ENCODE peak calls at places on chromosomes 4 and X, in four cellular contexts. One of them, this sample, is unnamed.

GRCh38 chr4:3045500-3045850 is 28.9 kb downstream of the HTT-AS start:
- DNase-seq in HCEC 1CT: no peak
- DNase-seq in endothelial cell: no peak
- DNase-seq in T-helper 1 cell: peak; percentile 49
- DNase-seq in this sample: no peak

GRCh38 chr4:6332042-6332668 is 62.5 kb downstream of the WFS1 start:
- DNase-seq in HCEC 1CT: no peak
- DNase-seq in endothelial cell: peak; percentile 69
- DNase-seq in T-helper 1 cell: no peak
- DNase-seq in this sample: peak; percentile 66

GRCh38 chrX:49884290-49884862 is 5.1 kb downstream of the USP27X start:
- DNase-seq in HCEC 1CT: peak; percentile 30
- DNase-seq in endothelial cell: peak; percentile 70
- DNase-seq in T-helper 1 cell: no peak
- DNase-seq in this sample: peak; percentile 78

GRCh38 chr4:123398803-123399637 is 2.4 kb downstream of the SPRY1 start:
- DNase-seq in HCEC 1CT: peak; percentile 64
- DNase-seq in endothelial cell: peak; percentile 49
- DNase-seq in T-helper 1 cell: peak; percentile 31
- DNase-seq in this sample: peak; percentile 75

GRCh38 chrX:17616936-17617335 is 120.4 kb upstream of the SCML1 start:
- DNase-seq in HCEC 1CT: no peak
- DNase-seq in endothelial cell: no peak
- DNase-seq in T-helper 1 cell: no peak
- DNase-seq in this sample: no peak

GRCh38 chr4:153643406-153644016 is 40.6 kb upstream of the TLR2 start:
- DNase-seq in HCEC 1CT: peak; percentile 64
- DNase-seq in endothelial cell: no peak
- DNase-seq in T-helper 1 cell: no peak
- DNase-seq in this sample: no peak

GRCh38 chr4:15551740-15552446 is 82.2 kb downstream of the CC2D2A start:
- DNase-seq in HCEC 1CT: no peak
- DNase-seq in endothelial cell: no peak
- DNase-seq in T-helper 1 cell: no peak
- DNase-seq in this sample: no peak

GRCh38 chr4:117898496-117898895 is 135.8 kb upstream of the NDST3 start:
- DNase-seq in HCEC 1CT: no peak
- DNase-seq in endothelial cell: no peak
- DNase-seq in T-helper 1 cell: no peak
- DNase-seq in this sample: no peak

GRCh38 chr4:91485415-91485814 is 818.4 kb upstream of the GRID2 start:
- DNase-seq in HCEC 1CT: no peak
- DNase-seq in endothelial cell: no peak
- DNase-seq in T-helper 1 cell: no peak
- DNase-seq in this sample: no peak

GRCh38 chr4:21728231-21728758 is 220.3 kb downstream of the KCNIP4 start:
- DNase-seq in HCEC 1CT: no peak
- DNase-seq in endothelial cell: no peak
- DNase-seq in T-helper 1 cell: no peak
- DNase-seq in this sample: no peak

GRCh38 chrX:69069086-69069445 is 96.2 kb downstream of the PJA1 start:
- DNase-seq in HCEC 1CT: no peak
- DNase-seq in endothelial cell: no peak
- DNase-seq in T-helper 1 cell: no peak
- DNase-seq in this sample: no peak

GRCh38 chrX:24341795-24342194 is 18.6 kb upstream of the SUPT20HL1 start:
- DNase-seq in HCEC 1CT: peak; percentile 20
- DNase-seq in endothelial cell: no peak
- DNase-seq in T-helper 1 cell: no peak
- DNase-seq in this sample: no peak

GRCh38 chrX:34426334-34426733 is 230.8 kb downstream of the TMEM47 start:
- DNase-seq in HCEC 1CT: no peak
- DNase-seq in endothelial cell: no peak
- DNase-seq in T-helper 1 cell: no peak
- DNase-seq in this sample: peak; percentile 67

GRCh38 chr4:85478576-85478975 is 3.6 kb downstream of the ARHGAP24 start:
- DNase-seq in HCEC 1CT: peak; percentile 69
- DNase-seq in endothelial cell: no peak
- DNase-seq in T-helper 1 cell: no peak
- DNase-seq in this sample: no peak

GRCh38 chr4:65007841-65008439 is 598.7 kb upstream of the TECRL start:
- DNase-seq in HCEC 1CT: peak; percentile 35
- DNase-seq in endothelial cell: peak; percentile 40
- DNase-seq in T-helper 1 cell: no peak
- DNase-seq in this sample: peak; percentile 60

GRCh38 chr4:123073650-123074049 is 151.3 kb upstream of the NUDT6 start:
- DNase-seq in HCEC 1CT: no peak
- DNase-seq in endothelial cell: no peak
- DNase-seq in T-helper 1 cell: no peak
- DNase-seq in this sample: no peak

GRCh38 chr4:94357624-94358023 is 15.0 kb upstream of the HPGDS start:
- DNase-seq in HCEC 1CT: no peak
- DNase-seq in endothelial cell: no peak
- DNase-seq in T-helper 1 cell: no peak
- DNase-seq in this sample: no peak

GRCh38 chr4:109703664-109704351 is 563 bp upstream of the CASP6 start:
- DNase-seq in HCEC 1CT: peak; percentile 2
- DNase-seq in endothelial cell: no peak
- DNase-seq in T-helper 1 cell: no peak
- DNase-seq in this sample: no peak

GRCh38 chrX:6169407-6169806 is 59.3 kb downstream of the NLGN4X start:
- DNase-seq in HCEC 1CT: no peak
- DNase-seq in endothelial cell: no peak
- DNase-seq in T-helper 1 cell: no peak
- DNase-seq in this sample: no peak

GRCh38 chrX:41137589-41137988 is 52.3 kb downstream of the USP9X start:
- DNase-seq in HCEC 1CT: peak; percentile 20
- DNase-seq in endothelial cell: no peak
- DNase-seq in T-helper 1 cell: no peak
- DNase-seq in this sample: no peak

GRCh38 chr4:176498857-176499256 is 179.1 kb downstream of the SPCS3 start:
- DNase-seq in HCEC 1CT: peak; percentile 11
- DNase-seq in endothelial cell: no peak
- DNase-seq in T-helper 1 cell: no peak
- DNase-seq in this sample: no peak

This sample was measured in islet precursor cell.